ENCODE peak calls at places on chromosome 2, in eight cellular contexts. One of them, this sample, is unnamed.

GRCh38 chr2:11024010-11024615 is 112.4 kb downstream of the KCNF1 start:
- DNase-seq in RWPE1: no peak
- DNase-seq in PC-3: no peak
- DNase-seq in lower lobe of right lung: no peak
- DNase-seq in WTC11: no peak
- DNase-seq in fibroblast of mammary gland: no peak
- DNase-seq in neural crest cell: no peak
- DNase-seq in Panc1: no peak
- DNase-seq in this sample: no peak

GRCh38 chr2:237291138-237291792 is 122.7 kb downstream of the COL6A3 start:
- DNase-seq in RWPE1: peak; percentile 87
- DNase-seq in PC-3: peak; percentile 98
- DNase-seq in lower lobe of right lung: peak; percentile 89
- DNase-seq in WTC11: no peak
- DNase-seq in fibroblast of mammary gland: peak; percentile 99
- DNase-seq in neural crest cell: no peak
- DNase-seq in Panc1: peak; percentile 81
- DNase-seq in this sample: no peak

GRCh38 chr2:158321264-158321663 is 135.3 kb downstream of the CCDC148 start:
- DNase-seq in RWPE1: peak; percentile 73
- DNase-seq in PC-3: peak; percentile 35
- DNase-seq in lower lobe of right lung: no peak
- DNase-seq in WTC11: no peak
- DNase-seq in fibroblast of mammary gland: peak; percentile 45
- DNase-seq in neural crest cell: no peak
- DNase-seq in Panc1: no peak
- DNase-seq in this sample: no peak

GRCh38 chr2:9201185-9201891 is 5.3 kb upstream of the ASAP2 start:
- DNase-seq in RWPE1: peak; percentile 36
- DNase-seq in PC-3: peak; percentile 76
- DNase-seq in lower lobe of right lung: no peak
- DNase-seq in WTC11: no peak
- DNase-seq in fibroblast of mammary gland: peak; percentile 79
- DNase-seq in neural crest cell: no peak
- DNase-seq in Panc1: no peak
- DNase-seq in this sample: no peak

GRCh38 chr2:156615836-156616322 is 179.7 kb downstream of the GPD2 start:
- DNase-seq in RWPE1: no peak
- DNase-seq in PC-3: no peak
- DNase-seq in lower lobe of right lung: no peak
- DNase-seq in WTC11: no peak
- DNase-seq in fibroblast of mammary gland: no peak
- DNase-seq in neural crest cell: no peak
- DNase-seq in Panc1: no peak
- DNase-seq in this sample: no peak

GRCh38 chr2:134260726-134261125 is 6.9 kb downstream of the MGAT5 start:
- DNase-seq in RWPE1: no peak
- DNase-seq in PC-3: no peak
- DNase-seq in lower lobe of right lung: no peak
- DNase-seq in WTC11: no peak
- DNase-seq in fibroblast of mammary gland: peak; percentile 97
- DNase-seq in neural crest cell: no peak
- DNase-seq in Panc1: no peak
- DNase-seq in this sample: no peak

GRCh38 chr2:38572167-38572566 is 30.6 kb downstream of the HNRNPLL start:
- DNase-seq in RWPE1: no peak
- DNase-seq in PC-3: no peak
- DNase-seq in lower lobe of right lung: no peak
- DNase-seq in WTC11: no peak
- DNase-seq in fibroblast of mammary gland: peak; percentile 93
- DNase-seq in neural crest cell: no peak
- DNase-seq in Panc1: no peak
- DNase-seq in this sample: no peak

GRCh38 chr2:76385943-76386342 is 675.2 kb upstream of the GCFC2 start:
- DNase-seq in RWPE1: no peak
- DNase-seq in PC-3: no peak
- DNase-seq in lower lobe of right lung: no peak
- DNase-seq in WTC11: no peak
- DNase-seq in fibroblast of mammary gland: no peak
- DNase-seq in neural crest cell: no peak
- DNase-seq in Panc1: no peak
- DNase-seq in this sample: no peak

GRCh38 chr2:159797468-159798375 is at the start of gene CD302:
- DNase-seq in RWPE1: peak; percentile 48
- DNase-seq in PC-3: peak; percentile 44
- DNase-seq in lower lobe of right lung: peak; percentile 89
- DNase-seq in WTC11: peak; percentile 63
- DNase-seq in fibroblast of mammary gland: peak; percentile 47
- DNase-seq in neural crest cell: peak; percentile 33
- DNase-seq in Panc1: no peak
- DNase-seq in this sample: peak; percentile 69

GRCh38 chr2:179344280-179344961 is 79.8 kb upstream of the SESTD1 start:
- DNase-seq in RWPE1: no peak
- DNase-seq in PC-3: peak; percentile 15
- DNase-seq in lower lobe of right lung: no peak
- DNase-seq in WTC11: no peak
- DNase-seq in fibroblast of mammary gland: peak; percentile 50
- DNase-seq in neural crest cell: no peak
- DNase-seq in Panc1: no peak
- DNase-seq in this sample: no peak

GRCh38 chr2:146981921-146982320 is 862.9 kb upstream of the ACVR2A start:
- DNase-seq in RWPE1: no peak
- DNase-seq in PC-3: no peak
- DNase-seq in lower lobe of right lung: no peak
- DNase-seq in WTC11: no peak
- DNase-seq in fibroblast of mammary gland: peak; percentile 42
- DNase-seq in neural crest cell: no peak
- DNase-seq in Panc1: no peak
- DNase-seq in this sample: no peak

GRCh38 chr2:211055438-211055837 is 499.0 kb downstream of the CPS1 start:
- DNase-seq in RWPE1: no peak
- DNase-seq in PC-3: peak; percentile 55
- DNase-seq in lower lobe of right lung: no peak
- DNase-seq in WTC11: peak; percentile 53
- DNase-seq in fibroblast of mammary gland: no peak
- DNase-seq in neural crest cell: no peak
- DNase-seq in Panc1: no peak
- DNase-seq in this sample: no peak

DNA sequence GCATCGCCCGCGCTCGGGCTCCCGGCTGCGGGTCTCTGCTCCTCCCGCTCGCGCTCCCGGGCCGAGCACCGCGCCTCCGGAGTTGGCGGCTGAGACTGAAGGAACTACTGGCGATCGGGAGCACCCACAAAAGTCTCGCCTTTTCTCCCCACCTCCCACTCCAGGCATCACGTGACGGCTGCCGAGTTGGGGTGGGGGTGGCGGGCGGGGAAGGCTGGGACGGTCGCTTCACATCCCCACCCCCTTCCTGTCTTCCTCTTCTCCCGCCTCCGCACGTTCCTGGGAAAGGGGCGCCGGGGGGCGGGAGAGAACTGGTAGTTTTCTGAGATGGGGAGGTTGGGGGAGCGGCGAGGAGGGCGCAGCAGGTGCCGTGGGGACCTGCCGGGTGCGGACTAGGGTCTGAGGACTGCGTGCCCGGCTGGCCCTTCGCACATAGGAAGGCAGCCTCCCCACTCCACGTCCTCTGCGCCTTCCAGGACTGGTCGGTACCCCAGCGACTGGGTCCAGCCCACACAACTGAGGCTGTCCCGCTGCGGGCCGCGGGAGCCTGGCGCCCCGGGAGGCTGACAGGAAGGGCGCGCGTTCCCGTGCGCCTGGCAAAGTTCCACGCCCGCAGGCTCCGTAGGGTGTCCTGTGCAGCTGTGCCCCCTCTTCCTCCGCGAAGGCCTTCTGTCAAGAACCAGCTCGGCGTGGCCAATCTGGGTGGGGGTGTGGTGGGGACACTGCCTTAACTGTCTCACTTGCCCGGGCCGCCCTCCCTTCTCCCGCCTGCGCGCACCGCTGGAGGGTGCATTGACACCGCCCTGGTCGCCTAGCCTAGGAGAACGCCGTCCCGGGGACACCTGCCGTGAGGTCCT is at the start of gene LYPD1:
- DNase-seq in RWPE1: no peak
- DNase-seq in PC-3: peak; percentile 54
- DNase-seq in lower lobe of right lung: peak; percentile 46
- DNase-seq in WTC11: peak; percentile 62
- DNase-seq in fibroblast of mammary gland: no peak
- DNase-seq in neural crest cell: peak; percentile 23
- DNase-seq in Panc1: no peak
- DNase-seq in this sample: peak; percentile 11
- TF ChIP-seq CTCF in RWPE1: no peak
- TF ChIP-seq CTCF in PC-3: peak; percentile 26
- TF ChIP-seq CTCF in lower lobe of right lung: no peak
- TF ChIP-seq CTCF in WTC11: no peak
- TF ChIP-seq CTCF in fibroblast of mammary gland: no peak
- TF ChIP-seq CTCF in neural crest cell: no peak
- TF ChIP-seq CTCF in Panc1: no peak
- TF ChIP-seq CTCF in this sample: no peak

DNA sequence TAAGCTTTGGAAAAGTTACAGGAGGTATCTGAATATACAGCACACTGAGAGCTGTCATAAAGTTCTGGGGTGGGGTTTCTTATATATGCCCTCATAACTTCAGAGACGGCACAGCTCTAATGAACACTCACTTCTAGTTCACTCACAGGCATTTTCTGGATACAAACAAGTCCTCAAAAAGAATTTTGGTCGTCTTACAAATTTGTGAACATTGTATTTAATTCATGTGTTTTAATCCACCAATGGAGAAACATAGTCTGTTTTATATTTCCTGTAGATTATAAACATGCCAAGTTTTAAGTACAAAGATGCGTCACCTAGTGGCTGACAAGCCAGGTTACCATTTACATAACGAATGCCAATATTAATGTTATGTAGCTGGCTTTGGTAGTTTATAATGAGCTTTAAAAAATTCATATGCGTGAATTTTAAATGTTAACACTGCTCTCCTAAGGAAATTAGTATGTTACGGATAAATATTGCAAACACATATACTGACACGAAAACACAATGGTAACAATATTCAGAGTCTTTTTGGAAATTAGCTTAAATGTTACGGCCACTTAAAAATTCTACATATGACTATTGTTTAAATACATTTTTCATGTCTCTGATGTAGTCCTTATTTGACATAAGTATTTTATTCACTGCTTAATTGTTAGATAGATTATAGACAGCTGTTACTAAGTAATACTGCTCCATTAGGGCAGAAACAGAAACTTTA is 2.5 kb downstream of the COL3A1 start:
- DNase-seq in RWPE1: peak; percentile 8
- DNase-seq in PC-3: peak; percentile 76
- DNase-seq in lower lobe of right lung: no peak
- DNase-seq in WTC11: no peak
- DNase-seq in fibroblast of mammary gland: peak; percentile 84
- DNase-seq in neural crest cell: no peak
- DNase-seq in Panc1: no peak
- DNase-seq in this sample: no peak
- TF ChIP-seq CTCF in RWPE1: peak; percentile 65
- TF ChIP-seq CTCF in PC-3: peak; percentile 90
- TF ChIP-seq CTCF in lower lobe of right lung: no peak
- TF ChIP-seq CTCF in WTC11: no peak
- TF ChIP-seq CTCF in fibroblast of mammary gland: peak; percentile 53
- TF ChIP-seq CTCF in neural crest cell: peak; percentile 56
- TF ChIP-seq CTCF in Panc1: peak; percentile 63
- TF ChIP-seq CTCF in this sample: no peak

GRCh38 chr2:202608142-202608852 is 26.5 kb upstream of the FAM117B start:
- DNase-seq in RWPE1: no peak
- DNase-seq in PC-3: no peak
- DNase-seq in lower lobe of right lung: no peak
- DNase-seq in WTC11: no peak
- DNase-seq in fibroblast of mammary gland: no peak
- DNase-seq in neural crest cell: no peak
- DNase-seq in Panc1: no peak
- DNase-seq in this sample: peak; percentile 48

GRCh38 chr2:202604699-202605098 is 30.1 kb upstream of the FAM117B start:
- DNase-seq in RWPE1: no peak
- DNase-seq in PC-3: no peak
- DNase-seq in lower lobe of right lung: no peak
- DNase-seq in WTC11: no peak
- DNase-seq in fibroblast of mammary gland: no peak
- DNase-seq in neural crest cell: no peak
- DNase-seq in Panc1: no peak
- DNase-seq in this sample: no peak

GRCh38 chr2:202609381-202610145 is 25.2 kb upstream of the FAM117B start:
- DNase-seq in RWPE1: peak; percentile 30
- DNase-seq in PC-3: no peak
- DNase-seq in lower lobe of right lung: no peak
- DNase-seq in WTC11: no peak
- DNase-seq in fibroblast of mammary gland: no peak
- DNase-seq in neural crest cell: no peak
- DNase-seq in Panc1: no peak
- DNase-seq in this sample: peak; percentile 60

GRCh38 chr2:202610367-202610766 is 24.4 kb upstream of the FAM117B start:
- DNase-seq in RWPE1: no peak
- DNase-seq in PC-3: no peak
- DNase-seq in lower lobe of right lung: no peak
- DNase-seq in WTC11: no peak
- DNase-seq in fibroblast of mammary gland: no peak
- DNase-seq in neural crest cell: no peak
- DNase-seq in Panc1: no peak
- DNase-seq in this sample: no peak

GRCh38 chr2:202605174-202605573 is 29.6 kb upstream of the FAM117B start:
- DNase-seq in RWPE1: no peak
- DNase-seq in PC-3: peak; percentile 15
- DNase-seq in lower lobe of right lung: no peak
- DNase-seq in WTC11: no peak
- DNase-seq in fibroblast of mammary gland: no peak
- DNase-seq in neural crest cell: no peak
- DNase-seq in Panc1: no peak
- DNase-seq in this sample: no peak
- TF ChIP-seq CTCF in RWPE1: no peak
- TF ChIP-seq CTCF in PC-3: no peak
- TF ChIP-seq CTCF in lower lobe of right lung: no peak
- TF ChIP-seq CTCF in WTC11: no peak
- TF ChIP-seq CTCF in fibroblast of mammary gland: no peak
- TF ChIP-seq CTCF in neural crest cell: no peak
- TF ChIP-seq CTCF in Panc1: no peak
- TF ChIP-seq CTCF in this sample: no peak

GRCh38 chr2:3911891-3912455 is 208.6 kb downstream of the DCDC2C start:
- DNase-seq in RWPE1: no peak
- DNase-seq in PC-3: no peak
- DNase-seq in lower lobe of right lung: no peak
- DNase-seq in WTC11: no peak
- DNase-seq in fibroblast of mammary gland: no peak
- DNase-seq in neural crest cell: peak; percentile 33
- DNase-seq in Panc1: no peak
- DNase-seq in this sample: no peak

GRCh38 chr2:3914243-3914642 is 210.9 kb downstream of the DCDC2C start:
- DNase-seq in RWPE1: no peak
- DNase-seq in PC-3: no peak
- DNase-seq in lower lobe of right lung: no peak
- DNase-seq in WTC11: no peak
- DNase-seq in fibroblast of mammary gland: no peak
- DNase-seq in neural crest cell: no peak
- DNase-seq in Panc1: no peak
- DNase-seq in this sample: no peak

DNA sequence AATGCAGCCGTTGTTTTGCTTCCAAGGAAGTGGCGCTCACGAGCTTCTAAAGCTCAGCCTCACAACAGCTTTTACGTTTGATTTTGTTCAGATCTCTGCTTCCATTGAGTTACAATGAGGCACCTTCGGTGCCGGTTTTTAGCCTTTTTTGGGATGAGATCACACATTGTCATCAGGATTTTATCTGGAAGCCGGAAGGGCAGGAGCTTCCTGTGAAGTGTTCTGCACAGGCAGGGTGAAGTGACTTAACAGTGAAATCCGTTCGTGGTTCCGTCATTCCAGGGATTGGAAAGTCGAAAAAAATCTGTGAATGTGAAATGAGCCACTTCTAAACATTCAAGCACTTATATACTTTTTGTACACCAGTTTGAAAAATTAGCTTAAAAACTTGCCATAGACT is 209.9 kb downstream of the DCDC2C start:
- DNase-seq in RWPE1: no peak
- DNase-seq in PC-3: no peak
- DNase-seq in lower lobe of right lung: no peak
- DNase-seq in WTC11: no peak
- DNase-seq in fibroblast of mammary gland: no peak
- DNase-seq in neural crest cell: no peak
- DNase-seq in Panc1: no peak
- DNase-seq in this sample: no peak
- TF ChIP-seq CTCF in RWPE1: no peak
- TF ChIP-seq CTCF in PC-3: no peak
- TF ChIP-seq CTCF in lower lobe of right lung: no peak
- TF ChIP-seq CTCF in WTC11: no peak
- TF ChIP-seq CTCF in fibroblast of mammary gland: no peak
- TF ChIP-seq CTCF in neural crest cell: no peak
- TF ChIP-seq CTCF in Panc1: no peak
- TF ChIP-seq CTCF in this sample: no peak

This sample was measured in GM06990.